ENCODE peak calls at places on chromosomes 7 and 10, in four cellular contexts. One of them, this sample, is unnamed.

GRCh38 chr10:132058111-132058745 is 7.5 kb upstream of the JAKMIP3 start:
- DNase-seq in cardiac fibroblast: no peak
- DNase-seq in AG10803: no peak
- DNase-seq in esophagus muscularis mucosa: no peak
- DNase-seq in this sample: no peak

GRCh38 chr10:96758423-96758822 is 38.1 kb upstream of the PIK3AP1 start:
- DNase-seq in cardiac fibroblast: no peak
- DNase-seq in esophagus muscularis mucosa: no peak
- DNase-seq in AG10803: no peak
- DNase-seq in this sample: no peak

GRCh38 chr7:135923700-135924261 is 53.4 kb downstream of the MTPN start:
- DNase-seq in esophagus muscularis mucosa: peak
- DNase-seq in AG10803: peak
- DNase-seq in cardiac fibroblast: peak
- DNase-seq in this sample: peak

GRCh38 chr7:30510124-30511074 is 5.8 kb upstream of the GGCT start:
- DNase-seq in AG10803: peak
- DNase-seq in esophagus muscularis mucosa: no peak
- DNase-seq in cardiac fibroblast: peak
- DNase-seq in this sample: peak

GRCh38 chr10:73931767-73932624 is 21.1 kb downstream of the PLAU start:
- DNase-seq in AG10803: no peak
- DNase-seq in esophagus muscularis mucosa: no peak
- DNase-seq in cardiac fibroblast: no peak
- DNase-seq in this sample: no peak

GRCh38 chr7:410395-410910 is 109.2 kb downstream of the PDGFA start:
- DNase-seq in cardiac fibroblast: no peak
- DNase-seq in AG10803: no peak
- DNase-seq in esophagus muscularis mucosa: no peak
- DNase-seq in this sample: no peak

GRCh38 chr10:105094048-105094447 is 453.0 kb downstream of the SORCS3 start:
- DNase-seq in esophagus muscularis mucosa: no peak
- DNase-seq in AG10803: no peak
- DNase-seq in cardiac fibroblast: no peak
- DNase-seq in this sample: no peak

GRCh38 chr7:68166525-68166924 is 1169.9 kb downstream of the TYW1 start:
- DNase-seq in cardiac fibroblast: no peak
- DNase-seq in esophagus muscularis mucosa: no peak
- DNase-seq in AG10803: no peak
- DNase-seq in this sample: no peak

GRCh38 chr10:43254199-43254730 is 12.6 kb downstream of the RASGEF1A start:
- DNase-seq in AG10803: no peak
- DNase-seq in cardiac fibroblast: no peak
- DNase-seq in esophagus muscularis mucosa: peak
- DNase-seq in this sample: no peak

GRCh38 chr7:12803542-12803941 is 116.1 kb downstream of the ARL4A start:
- DNase-seq in AG10803: no peak
- DNase-seq in esophagus muscularis mucosa: no peak
- DNase-seq in cardiac fibroblast: no peak
- DNase-seq in this sample: no peak

GRCh38 chr10:64093946-64094560 is 572.9 kb downstream of the REEP3 start:
- DNase-seq in esophagus muscularis mucosa: no peak
- DNase-seq in AG10803: peak
- DNase-seq in cardiac fibroblast: no peak
- DNase-seq in this sample: no peak

GRCh38 chr10:64090865-64091264 is 569.7 kb downstream of the REEP3 start:
- DNase-seq in AG10803: no peak
- DNase-seq in esophagus muscularis mucosa: no peak
- DNase-seq in cardiac fibroblast: no peak
- DNase-seq in this sample: no peak

GRCh38 chr10:64089648-64090047 is 568.4 kb downstream of the REEP3 start:
- DNase-seq in AG10803: no peak
- DNase-seq in cardiac fibroblast: no peak
- DNase-seq in esophagus muscularis mucosa: no peak
- DNase-seq in this sample: no peak

GRCh38 chr10:64093304-64093703 is 572.1 kb downstream of the REEP3 start:
- DNase-seq in AG10803: no peak
- DNase-seq in esophagus muscularis mucosa: no peak
- DNase-seq in cardiac fibroblast: no peak
- DNase-seq in this sample: no peak

GRCh38 chr10:64091889-64092288 is 570.7 kb downstream of the REEP3 start:
- DNase-seq in esophagus muscularis mucosa: no peak
- DNase-seq in cardiac fibroblast: no peak
- DNase-seq in AG10803: peak
- DNase-seq in this sample: no peak
- TF ChIP-seq CTCF in esophagus muscularis mucosa: no peak
- TF ChIP-seq CTCF in cardiac fibroblast: peak
- TF ChIP-seq CTCF in AG10803: peak
- TF ChIP-seq CTCF in this sample: no peak

GRCh38 chr10:36886303-36886891 is 239.0 kb upstream of the ANKRD30A start:
- DNase-seq in AG10803: no peak
- DNase-seq in esophagus muscularis mucosa: no peak
- DNase-seq in cardiac fibroblast: no peak
- DNase-seq in this sample: no peak
- TF ChIP-seq CTCF in AG10803: no peak
- TF ChIP-seq CTCF in esophagus muscularis mucosa: no peak
- TF ChIP-seq CTCF in cardiac fibroblast: no peak
- TF ChIP-seq CTCF in this sample: no peak

GRCh38 chr10:93097386-93097785 is 23.7 kb downstream of the CYP26A1 start:
- DNase-seq in AG10803: no peak
- DNase-seq in cardiac fibroblast: no peak
- DNase-seq in esophagus muscularis mucosa: peak
- DNase-seq in this sample: no peak

GRCh38 chr10:93098816-93099215 is 25.1 kb downstream of the CYP26A1 start:
- DNase-seq in esophagus muscularis mucosa: peak
- DNase-seq in cardiac fibroblast: no peak
- DNase-seq in AG10803: no peak
- DNase-seq in this sample: no peak

GRCh38 chr10:93096901-93097300 is 23.2 kb downstream of the CYP26A1 start:
- DNase-seq in esophagus muscularis mucosa: peak
- DNase-seq in cardiac fibroblast: no peak
- DNase-seq in AG10803: no peak
- DNase-seq in this sample: no peak

GRCh38 chr10:93091960-93092359 is 18.3 kb downstream of the CYP26A1 start:
- DNase-seq in esophagus muscularis mucosa: peak
- DNase-seq in AG10803: no peak
- DNase-seq in cardiac fibroblast: no peak
- DNase-seq in this sample: no peak

DNA sequence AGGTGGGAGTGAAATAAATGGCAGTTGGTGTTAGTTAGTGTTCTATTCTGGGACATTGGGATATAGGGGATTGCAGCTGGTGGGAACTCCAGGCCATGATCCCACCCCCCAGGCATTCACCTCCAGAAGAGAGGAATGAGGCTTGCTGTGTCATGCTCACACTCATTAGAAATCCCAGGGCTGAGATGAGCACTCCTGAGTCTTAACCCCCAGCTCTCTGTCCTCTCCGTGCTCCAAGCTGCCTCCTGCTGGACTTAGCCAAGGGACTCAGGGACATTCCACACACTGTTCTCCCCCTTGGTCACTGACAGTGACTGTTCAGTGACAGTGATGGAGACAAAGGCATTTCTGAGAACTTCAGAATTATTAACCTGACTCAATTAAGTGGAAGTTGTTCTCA is 21.5 kb downstream of the CYP26A1 start:
- DNase-seq in esophagus muscularis mucosa: peak
- DNase-seq in cardiac fibroblast: no peak
- DNase-seq in AG10803: no peak
- DNase-seq in this sample: no peak
- TF ChIP-seq CTCF in esophagus muscularis mucosa: no peak
- TF ChIP-seq CTCF in cardiac fibroblast: peak
- TF ChIP-seq CTCF in AG10803: no peak
- TF ChIP-seq CTCF in this sample: no peak

GRCh38 chr7:100864263-100864845 is 2.8 kb upstream of the TRIP6 start:
- DNase-seq in AG10803: no peak
- DNase-seq in cardiac fibroblast: no peak
- DNase-seq in esophagus muscularis mucosa: no peak
- DNase-seq in this sample: no peak

GRCh38 chr7:100861616-100861985 is 5.6 kb upstream of the TRIP6 start:
- DNase-seq in cardiac fibroblast: no peak
- DNase-seq in AG10803: no peak
- DNase-seq in esophagus muscularis mucosa: no peak
- DNase-seq in this sample: no peak

GRCh38 chr7:100865372-100865911 is 1.7 kb upstream of the TRIP6 start:
- DNase-seq in esophagus muscularis mucosa: no peak
- DNase-seq in AG10803: no peak
- DNase-seq in cardiac fibroblast: no peak
- DNase-seq in this sample: no peak

GRCh38 chr7:100860702-100861615 is 6.2 kb upstream of the TRIP6 start:
- DNase-seq in esophagus muscularis mucosa: no peak
- DNase-seq in AG10803: no peak
- DNase-seq in cardiac fibroblast: no peak
- DNase-seq in this sample: no peak

DNA sequence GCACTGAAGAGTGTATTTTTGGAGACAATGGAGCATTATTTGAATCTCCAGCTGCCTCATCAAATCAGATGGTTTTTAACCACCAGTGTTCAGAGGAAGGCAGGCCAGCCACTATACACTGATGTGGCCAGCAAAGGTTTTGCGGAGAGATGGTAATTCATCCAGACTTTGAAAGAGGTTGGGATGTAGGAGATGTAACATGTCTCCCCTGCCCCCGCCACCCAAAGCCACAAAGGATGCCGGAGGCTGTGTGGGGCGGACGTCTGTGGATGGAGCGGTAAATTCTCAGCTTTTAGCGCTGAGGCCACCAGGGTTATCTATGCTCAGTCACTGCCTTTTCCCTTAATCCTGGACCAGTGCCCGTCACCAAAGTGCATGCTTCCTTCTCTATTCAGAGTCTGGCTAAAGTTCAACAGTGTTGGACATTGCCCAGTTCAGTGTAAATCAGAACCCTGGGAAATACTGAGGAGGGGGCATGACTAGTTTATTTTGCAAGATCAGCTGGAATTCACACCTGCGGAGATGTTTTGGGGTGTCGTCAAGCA is 3.7 kb upstream of the TRIP6 start:
- DNase-seq in cardiac fibroblast: peak
- DNase-seq in esophagus muscularis mucosa: no peak
- DNase-seq in AG10803: no peak
- DNase-seq in this sample: no peak
- TF ChIP-seq CTCF in cardiac fibroblast: no peak
- TF ChIP-seq CTCF in esophagus muscularis mucosa: no peak
- TF ChIP-seq CTCF in AG10803: no peak
- TF ChIP-seq CTCF in this sample: no peak

GRCh38 chr10:27099448-27099847 is 846 bp downstream of the ANKRD26 start:
- DNase-seq in AG10803: no peak
- DNase-seq in cardiac fibroblast: no peak
- DNase-seq in esophagus muscularis mucosa: no peak
- DNase-seq in this sample: no peak

GRCh38 chr10:27100800-27101347 is 580 bp upstream of the ANKRD26 start:
- DNase-seq in AG10803: no peak
- DNase-seq in esophagus muscularis mucosa: no peak
- DNase-seq in cardiac fibroblast: no peak
- DNase-seq in this sample: no peak

GRCh38 chr10:27104919-27105318 is 4.6 kb upstream of the ANKRD26 start:
- DNase-seq in esophagus muscularis mucosa: no peak
- DNase-seq in AG10803: no peak
- DNase-seq in cardiac fibroblast: no peak
- DNase-seq in this sample: no peak

GRCh38 chr10:27099916-27100799 is at the start of gene ANKRD26:
- DNase-seq in esophagus muscularis mucosa: peak
- DNase-seq in AG10803: peak
- DNase-seq in cardiac fibroblast: peak
- DNase-seq in this sample: peak
- TF ChIP-seq CTCF in esophagus muscularis mucosa: no peak
- TF ChIP-seq CTCF in AG10803: peak
- TF ChIP-seq CTCF in cardiac fibroblast: no peak
- TF ChIP-seq CTCF in this sample: no peak

GRCh38 chr7:29161226-29161625 is 14.9 kb upstream of the CPVL start:
- DNase-seq in cardiac fibroblast: no peak
- DNase-seq in esophagus muscularis mucosa: no peak
- DNase-seq in AG10803: no peak
- DNase-seq in this sample: no peak

GRCh38 chr7:29154076-29154475 is 7.7 kb upstream of the CPVL start:
- DNase-seq in esophagus muscularis mucosa: no peak
- DNase-seq in cardiac fibroblast: no peak
- DNase-seq in AG10803: no peak
- DNase-seq in this sample: no peak

GRCh38 chr7:29160080-29160479 is 13.7 kb upstream of the CPVL start:
- DNase-seq in esophagus muscularis mucosa: no peak
- DNase-seq in AG10803: no peak
- DNase-seq in cardiac fibroblast: no peak
- DNase-seq in this sample: no peak

GRCh38 chr7:29158748-29159147 is 12.4 kb upstream of the CPVL start:
- DNase-seq in esophagus muscularis mucosa: no peak
- DNase-seq in AG10803: no peak
- DNase-seq in cardiac fibroblast: no peak
- DNase-seq in this sample: no peak

DNA sequence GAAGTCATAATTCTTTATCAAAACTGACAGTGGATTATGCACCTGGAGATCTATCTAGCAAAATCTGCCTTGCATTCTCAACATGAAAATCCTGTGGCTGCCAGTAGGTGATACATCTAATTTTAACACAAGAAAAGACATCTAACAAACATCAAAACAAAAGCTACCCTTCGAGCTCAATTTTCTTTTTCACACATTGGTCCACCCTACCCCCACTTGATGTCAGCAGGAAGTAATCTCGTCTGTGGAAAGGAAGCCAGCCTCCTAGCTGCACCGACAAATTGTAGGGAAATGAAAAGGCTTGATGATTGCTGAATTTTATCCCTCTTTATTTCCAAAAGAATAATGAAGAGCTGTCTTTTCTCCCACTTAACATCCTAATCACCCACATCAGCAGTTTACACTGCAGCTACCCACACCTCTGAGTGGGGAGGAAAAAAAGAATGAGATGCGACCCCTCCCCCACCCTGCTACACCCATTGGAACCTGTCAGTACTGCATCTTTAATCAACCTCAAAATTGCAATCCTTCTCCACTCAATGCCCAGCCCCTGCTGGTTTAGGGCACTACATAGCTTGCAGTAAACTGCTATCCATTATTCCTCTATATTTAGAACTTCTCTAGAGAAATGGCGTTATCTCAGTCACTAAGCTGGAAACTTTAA is 10.6 kb upstream of the CPVL start:
- DNase-seq in AG10803: no peak
- DNase-seq in cardiac fibroblast: no peak
- DNase-seq in esophagus muscularis mucosa: no peak
- DNase-seq in this sample: no peak
- TF ChIP-seq CTCF in AG10803: no peak
- TF ChIP-seq CTCF in cardiac fibroblast: no peak
- TF ChIP-seq CTCF in esophagus muscularis mucosa: no peak
- TF ChIP-seq CTCF in this sample: no peak

GRCh38 chr10:37206132-37206531 is 80.7 kb downstream of the ANKRD30A start:
- DNase-seq in cardiac fibroblast: no peak
- DNase-seq in AG10803: no peak
- DNase-seq in esophagus muscularis mucosa: no peak
- DNase-seq in this sample: no peak
- TF ChIP-seq CTCF in cardiac fibroblast: no peak
- TF ChIP-seq CTCF in AG10803: no peak
- TF ChIP-seq CTCF in esophagus muscularis mucosa: no peak
- TF ChIP-seq CTCF in this sample: no peak

This sample was measured in HFFc6.